ENCODE peak calls at places on chromosome 1, in four cellular contexts. One of them, this sample, is unnamed.

GRCh38 chr1:214793708-214794107 is 190.7 kb downstream of the CENPF start:
- DNase-seq in heart left ventricle: no peak
- DNase-seq in GM12891: no peak
- DNase-seq in H54: no peak
- DNase-seq in this sample: no peak

GRCh38 chr1:23101891-23102688 is 66.6 kb downstream of the LUZP1 start:
- DNase-seq in GM12891: no peak
- DNase-seq in heart left ventricle: no peak
- DNase-seq in H54: no peak
- DNase-seq in this sample: no peak

GRCh38 chr1:244231572-244232315 is 180.7 kb downstream of the ZBTB18 start:
- DNase-seq in heart left ventricle: no peak
- DNase-seq in GM12891: no peak
- DNase-seq in H54: no peak
- DNase-seq in this sample: no peak

GRCh38 chr1:246470588-246470987 is 36.5 kb downstream of the SMYD3 start:
- DNase-seq in heart left ventricle: no peak
- DNase-seq in GM12891: no peak
- DNase-seq in H54: no peak
- DNase-seq in this sample: no peak

GRCh38 chr1:164608651-164609057 is 49.7 kb downstream of the PBX1 start:
- DNase-seq in GM12891: no peak
- DNase-seq in heart left ventricle: no peak
- DNase-seq in H54: no peak
- DNase-seq in this sample: no peak

GRCh38 chr1:206828061-206828460 is 37.4 kb upstream of the IL20 start:
- DNase-seq in heart left ventricle: no peak
- DNase-seq in GM12891: no peak
- DNase-seq in H54: no peak
- DNase-seq in this sample: no peak

GRCh38 chr1:240350910-240351331 is 259.2 kb downstream of the FMN2 start:
- DNase-seq in H54: peak; percentile 5
- DNase-seq in GM12891: no peak
- DNase-seq in heart left ventricle: no peak
- DNase-seq in this sample: no peak

GRCh38 chr1:207814469-207814868 is 62.6 kb downstream of the CD46 start:
- DNase-seq in GM12891: no peak
- DNase-seq in H54: no peak
- DNase-seq in heart left ventricle: no peak
- DNase-seq in this sample: no peak

GRCh38 chr1:76492752-76493420 is 374.4 kb upstream of the ST6GALNAC5 start:
- DNase-seq in H54: no peak
- DNase-seq in heart left ventricle: no peak
- DNase-seq in GM12891: no peak
- DNase-seq in this sample: no peak

GRCh38 chr1:183318433-183318832 is 99.7 kb downstream of the NMNAT2 start:
- DNase-seq in H54: peak; percentile 47
- DNase-seq in heart left ventricle: peak; percentile 82
- DNase-seq in GM12891: no peak
- DNase-seq in this sample: peak; percentile 4

GRCh38 chr1:240687820-240688219 is 75.9 kb upstream of the GREM2 start:
- DNase-seq in H54: no peak
- DNase-seq in GM12891: no peak
- DNase-seq in heart left ventricle: no peak
- DNase-seq in this sample: no peak

GRCh38 chr1:202710070-202711025 is at the start of gene SYT2:
- DNase-seq in H54: no peak
- DNase-seq in GM12891: no peak
- DNase-seq in heart left ventricle: no peak
- DNase-seq in this sample: peak; percentile 4

GRCh38 chr1:51464828-51465227 is 54.2 kb downstream of the EPS15 start:
- DNase-seq in H54: no peak
- DNase-seq in GM12891: no peak
- DNase-seq in heart left ventricle: no peak
- DNase-seq in this sample: no peak

GRCh38 chr1:202297291-202297690 is 44.4 kb downstream of the UBE2T start:
- DNase-seq in heart left ventricle: no peak
- DNase-seq in H54: no peak
- DNase-seq in GM12891: no peak
- DNase-seq in this sample: no peak

GRCh38 chr1:228145050-228145343 is 4.7 kb upstream of the GJC2 start:
- DNase-seq in GM12891: no peak
- DNase-seq in H54: no peak
- DNase-seq in heart left ventricle: no peak
- DNase-seq in this sample: no peak

GRCh38 chr1:224510880-224511645 is 76.5 kb upstream of the WDR26 start:
- DNase-seq in GM12891: no peak
- DNase-seq in H54: no peak
- DNase-seq in heart left ventricle: no peak
- DNase-seq in this sample: peak; percentile 36

GRCh38 chr1:31502926-31503511 is 73.3 kb upstream of the TINAGL1 start:
- DNase-seq in H54: no peak
- DNase-seq in heart left ventricle: no peak
- DNase-seq in GM12891: no peak
- DNase-seq in this sample: no peak

GRCh38 chr1:72115290-72115689 is 167.0 kb downstream of the NEGR1 start:
- DNase-seq in GM12891: no peak
- DNase-seq in heart left ventricle: no peak
- DNase-seq in H54: no peak
- DNase-seq in this sample: no peak

GRCh38 chr1:8822383-8823294 is 5.2 kb upstream of the RERE start:
- DNase-seq in heart left ventricle: peak; percentile 42
- DNase-seq in GM12891: no peak
- DNase-seq in H54: peak; percentile 42
- DNase-seq in this sample: peak; percentile 8

GRCh38 chr1:227883073-227883520 is 64.6 kb downstream of the WNT9A start:
- DNase-seq in GM12891: peak; percentile 10
- DNase-seq in heart left ventricle: no peak
- DNase-seq in H54: no peak
- DNase-seq in this sample: no peak

GRCh38 chr1:27357281-27358037 is 9.3 kb downstream of the MAP3K6 start:
- DNase-seq in H54: peak; percentile 68
- DNase-seq in heart left ventricle: peak; percentile 70
- DNase-seq in GM12891: peak; percentile 96
- DNase-seq in this sample: peak; percentile 87

GRCh38 chr1:35554261-35555211 is 2.7 kb downstream of the KIAA0319L start:
- DNase-seq in GM12891: no peak
- DNase-seq in heart left ventricle: no peak
- DNase-seq in H54: no peak
- DNase-seq in this sample: no peak

GRCh38 chr1:8817413-8818324 is at the start of gene RERE:
- DNase-seq in H54: peak; percentile 82
- DNase-seq in GM12891: peak; percentile 96
- DNase-seq in heart left ventricle: peak; percentile 94
- DNase-seq in this sample: peak; percentile 98

GRCh38 chr1:76901158-76901767 is 34.0 kb downstream of the ST6GALNAC5 start:
- DNase-seq in heart left ventricle: no peak
- DNase-seq in H54: peak; percentile 33
- DNase-seq in GM12891: peak; percentile 15
- DNase-seq in this sample: peak; percentile 40

GRCh38 chr1:43945898-43946243 is 879 bp upstream of the IPO13 start:
- DNase-seq in GM12891: no peak
- DNase-seq in H54: no peak
- DNase-seq in heart left ventricle: no peak
- DNase-seq in this sample: no peak

GRCh38 chr1:100100202-100100601 is 32.5 kb downstream of the SASS6 start:
- DNase-seq in H54: no peak
- DNase-seq in GM12891: no peak
- DNase-seq in heart left ventricle: no peak
- DNase-seq in this sample: peak; percentile 31

GRCh38 chr1:27724961-27725373 is 794 bp upstream of the FAM76A start:
- DNase-seq in H54: no peak
- DNase-seq in GM12891: no peak
- DNase-seq in heart left ventricle: peak; percentile 19
- DNase-seq in this sample: peak; percentile 34

GRCh38 chr1:11804666-11805453 is 904 bp downstream of the MTHFR start:
- DNase-seq in GM12891: no peak
- DNase-seq in heart left ventricle: peak; percentile 80
- DNase-seq in H54: no peak
- DNase-seq in this sample: peak; percentile 89

GRCh38 chr1:53326598-53327182 is 1.2 kb downstream of the LRP8 start:
- DNase-seq in GM12891: peak; percentile 61
- DNase-seq in heart left ventricle: no peak
- DNase-seq in H54: peak; percentile 68
- DNase-seq in this sample: peak; percentile 50
- TF ChIP-seq POLR2A in GM12891: no peak
- TF ChIP-seq POLR2A in heart left ventricle: no peak
- TF ChIP-seq POLR2A in H54: no peak
- TF ChIP-seq POLR2A in this sample: peak; percentile 27

GRCh38 chr1:6353948-6354658 is 39.5 kb downstream of the ACOT7 start:
- DNase-seq in GM12891: no peak
- DNase-seq in heart left ventricle: peak; percentile 68
- DNase-seq in H54: no peak
- DNase-seq in this sample: no peak
- TF ChIP-seq POLR2A in GM12891: no peak
- TF ChIP-seq POLR2A in heart left ventricle: no peak
- TF ChIP-seq POLR2A in H54: no peak
- TF ChIP-seq POLR2A in this sample: no peak

DNA sequence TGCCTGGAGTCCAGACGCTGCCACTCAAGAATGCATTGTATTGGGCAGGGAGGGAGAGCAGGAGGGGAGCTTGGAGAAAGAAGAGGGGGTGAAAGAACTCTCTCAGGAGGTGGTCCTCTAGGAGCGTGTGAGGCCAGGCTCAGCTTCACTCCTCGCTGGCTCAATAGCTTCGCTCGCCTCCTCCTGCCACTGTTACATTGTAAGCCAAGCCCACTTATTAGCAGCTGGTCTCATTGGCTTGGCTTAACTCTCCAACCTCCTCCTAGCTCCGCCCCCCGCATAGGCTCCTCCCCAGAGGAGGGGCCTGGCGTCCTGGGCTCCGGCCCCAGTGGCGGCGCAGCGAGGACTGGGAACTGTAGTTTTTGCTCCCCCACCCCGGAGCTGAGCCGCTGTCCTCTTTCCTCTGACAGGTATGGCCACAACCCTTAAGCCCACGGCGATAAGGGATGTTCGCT is at the start of gene KCNN3:
- DNase-seq in heart left ventricle: peak; percentile 93
- DNase-seq in H54: peak; percentile 85
- DNase-seq in GM12891: peak; percentile 95
- DNase-seq in this sample: peak; percentile 71
- TF ChIP-seq POLR2A in heart left ventricle: no peak
- TF ChIP-seq POLR2A in H54: no peak
- TF ChIP-seq POLR2A in GM12891: peak; percentile 93
- TF ChIP-seq POLR2A in this sample: no peak

DNA sequence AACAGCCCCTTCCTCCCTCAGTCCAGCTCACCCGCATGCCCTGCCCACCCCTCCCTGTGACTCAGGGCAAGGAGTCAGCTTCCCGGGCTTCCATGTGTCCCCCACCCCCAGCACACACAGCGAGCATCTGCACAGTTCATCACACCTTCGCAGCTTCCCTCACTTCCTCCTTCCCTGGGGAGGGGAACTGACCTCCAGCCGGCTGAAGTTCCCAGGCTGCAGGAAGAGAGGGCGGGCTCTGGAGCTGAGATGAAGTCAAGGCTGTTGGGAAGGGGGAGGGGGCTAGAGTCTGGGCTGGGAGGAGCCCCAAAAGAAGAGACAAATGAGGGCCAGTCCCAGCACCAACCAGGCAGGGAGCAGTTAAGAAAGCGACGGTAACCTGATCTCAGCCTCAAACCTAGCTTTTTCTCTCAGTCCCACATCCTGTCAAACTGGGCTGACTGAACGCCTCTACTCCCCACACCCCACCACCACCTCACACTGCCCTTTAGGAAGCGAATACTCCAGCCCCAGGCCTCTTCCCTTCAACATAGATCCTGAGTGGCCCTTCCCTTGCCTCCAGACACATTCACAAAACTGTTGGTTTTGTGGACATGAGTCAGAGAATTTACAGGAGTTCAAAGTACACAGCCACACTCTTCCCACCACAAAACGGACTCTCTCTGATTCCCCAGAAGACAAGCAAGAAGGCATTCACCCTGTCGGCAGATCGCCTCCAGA is 1.9 kb downstream of the RHOC start:
- DNase-seq in GM12891: peak; percentile 83
- DNase-seq in heart left ventricle: peak; percentile 96
- DNase-seq in H54: peak; percentile 95
- DNase-seq in this sample: peak; percentile 45
- TF ChIP-seq POLR2A in GM12891: peak; percentile 68
- TF ChIP-seq POLR2A in heart left ventricle: no peak
- TF ChIP-seq POLR2A in H54: peak; percentile 70
- TF ChIP-seq POLR2A in this sample: no peak

DNA sequence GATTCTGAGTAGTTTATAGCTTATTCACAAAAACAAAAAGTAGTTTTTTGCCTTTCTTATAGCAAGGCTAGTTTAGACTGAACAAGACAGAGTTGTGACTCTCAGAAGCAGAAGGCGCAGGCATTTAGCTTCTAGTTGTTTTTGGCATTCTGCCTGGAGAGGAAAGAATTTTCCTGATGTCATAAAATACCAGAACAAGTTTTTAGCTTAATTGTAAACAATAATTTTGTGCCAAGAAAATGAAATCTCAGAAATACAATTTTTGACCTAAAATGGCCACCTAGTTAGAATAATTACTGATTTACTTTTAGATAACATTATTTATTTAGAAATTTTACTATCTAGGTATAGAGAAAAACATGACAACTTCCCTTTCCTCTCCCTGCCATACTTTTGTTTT is 1.0 kb downstream of the DNAJB4 start:
- DNase-seq in heart left ventricle: peak; percentile 59
- DNase-seq in H54: no peak
- DNase-seq in GM12891: no peak
- DNase-seq in this sample: peak; percentile 65
- TF ChIP-seq POLR2A in heart left ventricle: no peak
- TF ChIP-seq POLR2A in H54: no peak
- TF ChIP-seq POLR2A in GM12891: no peak
- TF ChIP-seq POLR2A in this sample: no peak

GRCh38 chr1:89820423-89821321 is at the start of gene LRRC8D:
- DNase-seq in H54: peak; percentile 76
- DNase-seq in GM12891: peak; percentile 74
- DNase-seq in heart left ventricle: peak; percentile 88
- DNase-seq in this sample: peak; percentile 89
- TF ChIP-seq POLR2A in H54: no peak
- TF ChIP-seq POLR2A in GM12891: no peak
- TF ChIP-seq POLR2A in heart left ventricle: peak; percentile 8
- TF ChIP-seq POLR2A in this sample: peak; percentile 39

This sample was measured in erythroblast.